ENCODE peak calls at places on chromosome 16, in four cellular contexts. D, U, V and N are unnamed samples.
A peak's percentile ranks its signal among the peaks of the same experiment; 100 is the strongest.

GRCh38 chr16:47160422-47160821 is 16.7 kb upstream of the NETO2 start:
- DNase-seq in D (no peak), U (no peak), V (no peak), N (no peak)

GRCh38 chr16:19066988-19067348 is 446 bp upstream of the COQ7 start:
- DNase-seq in D (no peak), U (no peak), V (peak; percentile 14), N (no peak)

GRCh38 chr16:8928467-8928957 is 35.2 kb downstream of the USP7 start:
- DNase-seq in D (no peak), U (peak; percentile 43), V (peak; percentile 12), N (peak; percentile 52)

GRCh38 chr16:278863-279366 is 1.5 kb upstream of the ARHGDIG start:
- DNase-seq in D (peak; percentile 25), U (peak; percentile 21), V (peak; percentile 86), N (peak; percentile 37)

GRCh38 chr16:1789643-1790045 is 3.9 kb downstream of the IGFALS start:
- DNase-seq in D (no peak), U (no peak), V (no peak), N (no peak)

GRCh38 chr16:88735121-88735520 is 28.8 kb downstream of the CTU2 start:
- DNase-seq in D (no peak), U (no peak), V (no peak), N (no peak)

GRCh38 chr16:71297252-71297651 is 8.1 kb upstream of the CMTR2 start:
- DNase-seq in D (no peak), U (no peak), V (peak; percentile 9), N (no peak)

GRCh38 chr16:74773431-74774222 is 993 bp downstream of the FA2H start:
- DNase-seq in D (no peak), U (no peak), V (peak; percentile 23), N (no peak)

GRCh38 chr16:10664720-10665126 is 30.0 kb downstream of the TEKT5 start:
- DNase-seq in D (no peak), U (no peak), V (no peak), N (no peak)

GRCh38 chr16:30185141-30185682 is 1.8 kb downstream of the CORO1A start:
- DNase-seq in D (peak; percentile 14), U (no peak), V (no peak), N (no peak)

GRCh38 chr16:12903325-12904040 is 2.1 kb downstream of the SHISA9 start:
- DNase-seq in D (no peak), U (no peak), V (no peak), N (no peak)

GRCh38 chr16:87667946-87668345 is 65.6 kb downstream of the JPH3 start:
- DNase-seq in D (no peak), U (no peak), V (no peak), N (no peak)

GRCh38 chr16:49643429-49644142 is 212.3 kb downstream of the ZNF423 start:
- DNase-seq in D (no peak), U (peak; percentile 93), V (no peak), N (peak; percentile 68)

GRCh38 chr16:65388592-65388991 is 266.7 kb upstream of the CDH11 start:
- DNase-seq in D (no peak), U (peak; percentile 52), V (no peak), N (peak; percentile 40)

GRCh38 chr16:58249780-58250478 is 44.9 kb downstream of the PRSS54 start:
- DNase-seq in D (peak; percentile 84), U (peak; percentile 79), V (peak; percentile 91), N (peak; percentile 82)

GRCh38 chr16:67435758-67436164 is 4.8 kb downstream of the HSD11B2 start:
- DNase-seq in D (no peak), U (no peak), V (no peak), N (no peak)

GRCh38 chr16:86158688-86159360 is 259.9 kb downstream of the IRF8 start:
- DNase-seq in D (no peak), U (peak; percentile 10), V (no peak), N (peak; percentile 47)

GRCh38 chr16:89026121-89026612 is 49.2 kb upstream of the CBFA2T3 start:
- DNase-seq in D (no peak), U (peak; percentile 17), V (no peak), N (peak; percentile 24)